ENCODE peak calls at places on chromosomes 2 and 18, in six cellular contexts. H is renal cortical epithelial cell, O is NCI-H345, Q is H7, A is anterior cingulate cortex, G is T-helper 1 cell. Z is an unnamed sample.

GRCh38 chr18:79275992-79276391 is 119.7 kb upstream of the NFATC1 start:
- DNase-seq in Q (no peak), H (no peak), A (no peak), G (no peak), O (no peak), Z (peak; percentile 25)

GRCh38 chr2:235611337-235611736 is 117.5 kb downstream of the AGAP1 start:
- DNase-seq in H (no peak), G (no peak), A (no peak), O (peak; percentile 68), Q (no peak), Z (no peak)

GRCh38 chr18:45328762-45329161 is 286.5 kb upstream of the SLC14A2 start:
- DNase-seq in H (no peak), O (no peak), Q (no peak), G (no peak), A (no peak), Z (no peak)

GRCh38 chr2:200695178-200695930 is 109.5 kb downstream of the AOX1 start:
- DNase-seq in O (no peak), Q (no peak), H (no peak), G (no peak), A (no peak), Z (no peak)

GRCh38 chr2:135124924-135125886 is 73.1 kb downstream of the RAB3GAP1 start:
- DNase-seq in G (no peak), A (no peak), Q (no peak), H (peak; percentile 31), O (no peak), Z (no peak)

GRCh38 chr2:3098231-3098630 is 279.4 kb downstream of the EIPR1 start:
- DNase-seq in G (no peak), H (no peak), O (no peak), Q (no peak), A (no peak), Z (no peak)

GRCh38 chr18:55863876-55864275 is 275.9 kb upstream of the TCF4 start:
- DNase-seq in H (no peak), Q (no peak), G (no peak), A (no peak), O (no peak), Z (no peak)

GRCh38 chr18:2540575-2540974 is 30.7 kb downstream of the METTL4 start:
- DNase-seq in H (no peak), Q (no peak), O (no peak), G (no peak), A (no peak), Z (no peak)

GRCh38 chr2:26464390-26465265 is 13.3 kb downstream of the OTOF start:
- DNase-seq in G (no peak), H (no peak), O (no peak), Q (no peak), A (no peak), Z (no peak)

Z was measured in retina.